ENCODE peak calls at places on chromosomes 6 and 20, in seven cellular contexts. A is K562, W is GM23338, Y is HCT116, I is A549, B is SK-N-SH, N is Panc1. F is an unnamed sample.

GRCh38 chr6:2993755-2994317 is 5.9 kb upstream of the NQO2 start:
- DNase-seq in B (no peak), Y (no peak), N (no peak), W (no peak), A (no peak), I (no peak), F (no peak)

GRCh38 chr6:6559994-6560393 is 28.5 kb upstream of the LY86 start:
- DNase-seq in N (no peak), W (no peak), I (no peak), A (no peak), B (no peak), Y (no peak), F (peak)

GRCh38 chr6:167094436-167094819 is 28.5 kb upstream of the CCR6 start:
- DNase-seq in Y (no peak), I (no peak), B (no peak), W (no peak), N (no peak), A (no peak), F (no peak)

GRCh38 chr20:1297486-1297885 is 31.4 kb downstream of the SNPH start:
- DNase-seq in Y (no peak), B (no peak), N (no peak), A (no peak), I (no peak), W (no peak), F (no peak)

GRCh38 chr6:6699741-6700367 is 111.3 kb downstream of the LY86 start:
- DNase-seq in W (peak), Y (peak), N (no peak), I (peak), B (peak), A (peak), F (peak)

GRCh38 chr6:17297261-17298080 is 16.3 kb downstream of the RBM24 start:
- DNase-seq in B (no peak), W (no peak), N (no peak), A (no peak), I (no peak), Y (no peak), F (no peak)

GRCh38 chr6:5453531-5453930 is 192.2 kb downstream of the FARS2 start:
- DNase-seq in N (no peak), B (no peak), Y (no peak), I (no peak), W (no peak), A (no peak), F (no peak)

GRCh38 chr6:2877057-2877882 is 25.8 kb downstream of the SERPINB9 start:
- DNase-seq in W (no peak), N (no peak), A (no peak), B (no peak), I (peak), Y (no peak), F (no peak)

GRCh38 chr6:106823732-106824351 is 150.7 kb downstream of the CD24 start:
- DNase-seq in I (no peak), B (no peak), A (no peak), Y (no peak), N (no peak), W (peak), F (no peak)

GRCh38 chr6:57301755-57302154 is 15.7 kb upstream of the PRIM2 start:
- DNase-seq in Y (no peak), W (no peak), B (no peak), N (no peak), A (no peak), I (no peak), F (no peak)
- TF ChIP-seq REST in Y (no peak), W (no peak), B (no peak), N (no peak), A (no peak), I (no peak), F (no peak)

DNA sequence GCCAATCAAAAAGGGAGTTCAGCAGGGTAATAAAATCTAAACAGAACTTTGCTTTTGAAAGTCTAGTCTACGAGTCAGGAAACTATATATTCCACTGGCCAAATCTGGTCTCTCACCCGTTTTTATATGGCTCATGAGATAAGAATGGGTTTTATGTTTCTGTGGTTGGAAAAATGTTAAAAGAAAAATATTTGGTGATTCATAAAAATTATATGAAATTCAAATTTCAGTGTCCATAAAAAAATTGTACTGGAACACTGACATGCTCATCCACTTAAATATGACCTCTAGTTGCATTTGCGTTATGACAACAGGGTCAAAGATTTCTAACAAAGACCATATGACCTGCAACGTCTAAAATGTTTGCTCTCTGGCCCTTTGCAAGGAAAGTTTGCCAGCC is 22.3 kb upstream of the LAMP5 start:
- DNase-seq in Y (no peak), W (no peak), N (no peak), B (no peak), A (no peak), I (no peak), F (no peak)
- TF ChIP-seq REST in Y (no peak), W (no peak), N (no peak), B (no peak), A (no peak), I (no peak), F (no peak)

GRCh38 chr6:168388641-168389633 is 52.0 kb upstream of the SMOC2 start:
- DNase-seq in I (no peak), W (peak), Y (no peak), B (no peak), A (no peak), N (no peak), F (no peak)
- TF ChIP-seq REST in I (no peak), W (no peak), Y (no peak), B (no peak), A (no peak), N (no peak), F (no peak)

GRCh38 chr20:34579936-34580587 is 21.5 kb downstream of the MAP1LC3A start:
- DNase-seq in I (no peak), N (no peak), Y (no peak), B (no peak), A (no peak), W (no peak), F (no peak)
- TF ChIP-seq REST in I (no peak), N (no peak), Y (no peak), B (no peak), A (no peak), W (no peak), F (no peak)

F was measured in HL-60.